ENCODE peak calls at places on chromosomes 13 and 19, in eight cellular contexts. One of them, this sample, is unnamed.
A peak's percentile ranks its signal among the peaks of the same experiment; 100 is the strongest.

GRCh38 chr19:50821248-50821612 is 2.4 kb downstream of the KLK1 start:
- DNase-seq in PC-3: no peak
- DNase-seq in IMR-90: no peak
- DNase-seq in ascending aorta: no peak
- DNase-seq in spleen: no peak
- DNase-seq in OCI-LY7: no peak
- DNase-seq in endodermal cell: no peak
- DNase-seq in cardiac muscle cell: no peak
- DNase-seq in this sample: no peak

GRCh38 chr13:108985166-108985565 is 355.8 kb downstream of the MYO16 start:
- DNase-seq in PC-3: no peak
- DNase-seq in IMR-90: no peak
- DNase-seq in ascending aorta: no peak
- DNase-seq in spleen: no peak
- DNase-seq in OCI-LY7: no peak
- DNase-seq in endodermal cell: no peak
- DNase-seq in cardiac muscle cell: no peak
- DNase-seq in this sample: no peak

GRCh38 chr19:42076375-42076944 is 494 bp downstream of the ZNF574 start:
- DNase-seq in PC-3: peak; percentile 4
- DNase-seq in IMR-90: no peak
- DNase-seq in ascending aorta: no peak
- DNase-seq in spleen: no peak
- DNase-seq in OCI-LY7: peak; percentile 65
- DNase-seq in endodermal cell: no peak
- DNase-seq in cardiac muscle cell: no peak
- DNase-seq in this sample: no peak

GRCh38 chr19:15331419-15332310 is 674 bp downstream of the BRD4 start:
- DNase-seq in PC-3: peak; percentile 43
- DNase-seq in IMR-90: no peak
- DNase-seq in ascending aorta: no peak
- DNase-seq in spleen: peak; percentile 92
- DNase-seq in OCI-LY7: peak; percentile 71
- DNase-seq in endodermal cell: peak; percentile 72
- DNase-seq in cardiac muscle cell: peak; percentile 71
- DNase-seq in this sample: peak; percentile 62

GRCh38 chr13:42101821-42102580 is 53.6 kb downstream of the DGKH start:
- DNase-seq in PC-3: no peak
- DNase-seq in IMR-90: no peak
- DNase-seq in ascending aorta: no peak
- DNase-seq in spleen: no peak
- DNase-seq in OCI-LY7: no peak
- DNase-seq in endodermal cell: no peak
- DNase-seq in cardiac muscle cell: no peak
- DNase-seq in this sample: no peak

GRCh38 chr13:44752184-44752583 is 176.1 kb upstream of the TSC22D1 start:
- DNase-seq in PC-3: no peak
- DNase-seq in IMR-90: no peak
- DNase-seq in ascending aorta: no peak
- DNase-seq in spleen: no peak
- DNase-seq in OCI-LY7: no peak
- DNase-seq in endodermal cell: no peak
- DNase-seq in cardiac muscle cell: no peak
- DNase-seq in this sample: no peak

GRCh38 chr19:368624-369020 is 24.0 kb upstream of the MIER2 start:
- DNase-seq in PC-3: no peak
- DNase-seq in IMR-90: no peak
- DNase-seq in ascending aorta: no peak
- DNase-seq in spleen: peak; percentile 31
- DNase-seq in OCI-LY7: no peak
- DNase-seq in endodermal cell: peak; percentile 28
- DNase-seq in cardiac muscle cell: no peak
- DNase-seq in this sample: no peak

GRCh38 chr19:47663911-47664771 is 49.1 kb upstream of the EHD2 start:
- DNase-seq in PC-3: peak; percentile 86
- DNase-seq in IMR-90: peak; percentile 99
- DNase-seq in ascending aorta: peak; percentile 73
- DNase-seq in spleen: no peak
- DNase-seq in OCI-LY7: no peak
- DNase-seq in endodermal cell: no peak
- DNase-seq in cardiac muscle cell: peak; percentile 12
- DNase-seq in this sample: no peak

GRCh38 chr19:2905918-2906519 is 5.3 kb downstream of the ZNF57 start:
- DNase-seq in PC-3: no peak
- DNase-seq in IMR-90: no peak
- DNase-seq in ascending aorta: no peak
- DNase-seq in spleen: no peak
- DNase-seq in OCI-LY7: no peak
- DNase-seq in endodermal cell: no peak
- DNase-seq in cardiac muscle cell: no peak
- DNase-seq in this sample: no peak

GRCh38 chr19:41296323-41296935 is 13.5 kb upstream of the CCDC97 start:
- DNase-seq in PC-3: peak; percentile 60
- DNase-seq in IMR-90: no peak
- DNase-seq in ascending aorta: no peak
- DNase-seq in spleen: no peak
- DNase-seq in OCI-LY7: no peak
- DNase-seq in endodermal cell: no peak
- DNase-seq in cardiac muscle cell: no peak
- DNase-seq in this sample: no peak

GRCh38 chr19:23263870-23264590 is 13.8 kb upstream of the ZNF724 start:
- DNase-seq in PC-3: no peak
- DNase-seq in IMR-90: no peak
- DNase-seq in ascending aorta: no peak
- DNase-seq in spleen: no peak
- DNase-seq in OCI-LY7: no peak
- DNase-seq in endodermal cell: no peak
- DNase-seq in cardiac muscle cell: no peak
- DNase-seq in this sample: no peak

GRCh38 chr13:97742084-97742483 is 211.4 kb upstream of the IPO5 start:
- DNase-seq in PC-3: no peak
- DNase-seq in IMR-90: no peak
- DNase-seq in ascending aorta: no peak
- DNase-seq in spleen: no peak
- DNase-seq in OCI-LY7: no peak
- DNase-seq in endodermal cell: no peak
- DNase-seq in cardiac muscle cell: no peak
- DNase-seq in this sample: no peak

GRCh38 chr19:996051-996838 is 4.0 kb upstream of the GRIN3B start:
- DNase-seq in PC-3: peak; percentile 19
- DNase-seq in IMR-90: peak; percentile 53
- DNase-seq in ascending aorta: no peak
- DNase-seq in spleen: peak; percentile 86
- DNase-seq in OCI-LY7: no peak
- DNase-seq in endodermal cell: peak; percentile 74
- DNase-seq in cardiac muscle cell: no peak
- DNase-seq in this sample: peak; percentile 57

GRCh38 chr13:110124201-110124600 is 182.8 kb downstream of the COL4A1 start:
- DNase-seq in PC-3: no peak
- DNase-seq in IMR-90: no peak
- DNase-seq in ascending aorta: no peak
- DNase-seq in spleen: no peak
- DNase-seq in OCI-LY7: no peak
- DNase-seq in endodermal cell: no peak
- DNase-seq in cardiac muscle cell: no peak
- DNase-seq in this sample: no peak

GRCh38 chr13:110126391-110126961 is 180.5 kb downstream of the COL4A1 start:
- DNase-seq in PC-3: peak; percentile 89
- DNase-seq in IMR-90: peak; percentile 98
- DNase-seq in ascending aorta: no peak
- DNase-seq in spleen: no peak
- DNase-seq in OCI-LY7: no peak
- DNase-seq in endodermal cell: peak; percentile 87
- DNase-seq in cardiac muscle cell: peak; percentile 70
- DNase-seq in this sample: no peak

GRCh38 chr13:110123041-110123809 is 183.7 kb downstream of the COL4A1 start:
- DNase-seq in PC-3: no peak
- DNase-seq in IMR-90: no peak
- DNase-seq in ascending aorta: no peak
- DNase-seq in spleen: no peak
- DNase-seq in OCI-LY7: no peak
- DNase-seq in endodermal cell: peak; percentile 44
- DNase-seq in cardiac muscle cell: no peak
- DNase-seq in this sample: no peak

GRCh38 chr13:110125613-110126272 is 181.2 kb downstream of the COL4A1 start:
- DNase-seq in PC-3: no peak
- DNase-seq in IMR-90: no peak
- DNase-seq in ascending aorta: no peak
- DNase-seq in spleen: no peak
- DNase-seq in OCI-LY7: no peak
- DNase-seq in endodermal cell: no peak
- DNase-seq in cardiac muscle cell: no peak
- DNase-seq in this sample: no peak

DNA sequence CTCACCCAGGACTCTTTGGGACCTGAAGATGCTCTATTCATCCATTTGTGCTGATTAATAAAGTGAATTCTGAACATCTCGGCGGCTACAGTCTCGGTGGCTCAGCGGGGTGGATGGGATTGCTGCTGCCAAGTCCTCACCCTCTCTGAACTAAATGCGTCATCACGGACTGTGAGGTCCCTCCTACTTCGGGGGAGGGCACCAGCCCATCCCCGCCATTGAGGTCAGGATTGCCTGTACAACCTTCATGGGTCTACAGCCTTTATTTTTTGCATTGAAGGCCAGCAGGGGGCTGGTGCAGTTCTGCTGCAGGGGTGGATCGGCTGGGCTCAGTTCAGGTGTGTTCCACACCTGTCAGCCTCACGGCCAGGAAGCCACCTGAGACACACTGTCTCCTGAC is 181.8 kb downstream of the COL4A1 start:
- DNase-seq in PC-3: no peak
- DNase-seq in IMR-90: no peak
- DNase-seq in ascending aorta: no peak
- DNase-seq in spleen: no peak
- DNase-seq in OCI-LY7: no peak
- DNase-seq in endodermal cell: no peak
- DNase-seq in cardiac muscle cell: no peak
- DNase-seq in this sample: no peak
- TF ChIP-seq CTCF in PC-3: no peak
- TF ChIP-seq CTCF in IMR-90: no peak
- TF ChIP-seq CTCF in ascending aorta: no peak
- TF ChIP-seq CTCF in spleen: no peak
- TF ChIP-seq CTCF in OCI-LY7: no peak
- TF ChIP-seq CTCF in endodermal cell: no peak
- TF ChIP-seq CTCF in cardiac muscle cell: no peak
- TF ChIP-seq CTCF in this sample: no peak

DNA sequence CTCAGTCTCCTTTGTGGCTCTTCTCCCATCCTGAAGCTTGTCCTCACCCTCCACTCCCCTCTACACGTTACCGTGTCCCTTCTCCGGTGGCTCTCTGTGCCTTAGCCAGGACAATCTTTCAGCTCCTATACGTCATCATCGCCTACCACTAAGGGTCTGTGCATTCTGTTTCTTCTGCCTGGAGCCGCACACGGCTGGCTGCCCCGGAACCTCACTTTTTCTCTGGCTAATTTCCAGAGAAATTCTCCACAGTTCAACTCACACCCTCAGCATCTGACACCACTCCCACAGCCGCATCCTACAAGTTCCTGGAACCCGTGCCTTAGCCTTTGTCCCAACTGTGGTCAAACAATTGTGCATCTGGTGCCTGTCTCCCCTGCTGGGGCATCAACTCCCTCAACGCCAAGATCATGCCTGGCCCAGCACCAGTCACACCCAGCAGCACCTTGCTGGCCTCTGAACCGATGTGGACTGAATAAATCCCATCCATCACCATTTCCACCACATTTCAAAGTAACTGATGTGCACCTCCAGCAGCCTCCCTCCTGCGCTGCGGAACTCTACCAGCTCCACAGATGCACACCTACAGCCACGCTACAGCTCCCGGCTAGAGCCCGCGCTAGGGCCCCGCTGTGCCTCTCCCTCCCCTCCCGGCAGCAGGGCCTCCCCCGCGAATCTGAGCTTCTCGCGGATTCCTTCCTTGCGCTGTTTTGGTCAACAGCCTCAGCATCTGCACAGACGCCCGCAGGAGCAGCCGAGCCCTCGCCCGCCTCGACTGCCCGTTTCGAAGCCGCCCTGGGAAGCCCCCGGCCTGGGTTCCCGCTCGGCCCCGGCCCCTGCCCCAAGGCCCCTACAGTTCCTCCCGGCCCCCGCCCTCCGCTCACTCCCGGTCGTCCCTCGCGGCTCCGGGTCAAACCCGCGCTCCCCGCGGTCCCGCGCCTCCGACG is 689 bp downstream of the DCUN1D2 start:
- DNase-seq in PC-3: peak; percentile 9
- DNase-seq in IMR-90: peak; percentile 41
- DNase-seq in ascending aorta: no peak
- DNase-seq in spleen: no peak
- DNase-seq in OCI-LY7: peak; percentile 43
- DNase-seq in endodermal cell: peak; percentile 76
- DNase-seq in cardiac muscle cell: peak; percentile 38
- DNase-seq in this sample: peak; percentile 42
- H3K4me1 ChIP-seq in PC-3: peaks cover 45% of the 10 kb centered on the region
- H3K4me1 ChIP-seq in IMR-90: peaks cover 12% of the 10 kb centered on the region
- H3K4me1 ChIP-seq in ascending aorta: peaks cover 41% of the 10 kb centered on the region
- H3K4me1 ChIP-seq in spleen: peaks cover 69% of the 10 kb centered on the region
- H3K4me1 ChIP-seq in OCI-LY7: peaks cover 42% of the 10 kb centered on the region
- H3K4me1 ChIP-seq in endodermal cell: no peaks in the 10 kb centered on the region
- H3K4me1 ChIP-seq in cardiac muscle cell: peaks cover 17% of the 10 kb centered on the region
- H3K4me1 ChIP-seq in this sample: peaks cover 36% of the 10 kb centered on the region

GRCh38 chr19:19738564-19738963 is 5.7 kb upstream of the ZNF14 start:
- DNase-seq in PC-3: no peak
- DNase-seq in IMR-90: no peak
- DNase-seq in ascending aorta: no peak
- DNase-seq in spleen: no peak
- DNase-seq in OCI-LY7: no peak
- DNase-seq in endodermal cell: no peak
- DNase-seq in cardiac muscle cell: no peak
- DNase-seq in this sample: no peak
- H3K9me3 ChIP-seq in PC-3: no peaks in the 10 kb centered on the region
- H3K9me3 ChIP-seq in IMR-90: peaks cover 12% of the 10 kb centered on the region
- H3K9me3 ChIP-seq in ascending aorta: no peaks in the 10 kb centered on the region
- H3K9me3 ChIP-seq in spleen: no peaks in the 10 kb centered on the region
- H3K9me3 ChIP-seq in OCI-LY7: no peaks in the 10 kb centered on the region
- H3K9me3 ChIP-seq in endodermal cell: no peaks in the 10 kb centered on the region
- H3K9me3 ChIP-seq in cardiac muscle cell: no peaks in the 10 kb centered on the region
- H3K9me3 ChIP-seq in this sample: peaks cover 2% of the 10 kb centered on the region

DNA sequence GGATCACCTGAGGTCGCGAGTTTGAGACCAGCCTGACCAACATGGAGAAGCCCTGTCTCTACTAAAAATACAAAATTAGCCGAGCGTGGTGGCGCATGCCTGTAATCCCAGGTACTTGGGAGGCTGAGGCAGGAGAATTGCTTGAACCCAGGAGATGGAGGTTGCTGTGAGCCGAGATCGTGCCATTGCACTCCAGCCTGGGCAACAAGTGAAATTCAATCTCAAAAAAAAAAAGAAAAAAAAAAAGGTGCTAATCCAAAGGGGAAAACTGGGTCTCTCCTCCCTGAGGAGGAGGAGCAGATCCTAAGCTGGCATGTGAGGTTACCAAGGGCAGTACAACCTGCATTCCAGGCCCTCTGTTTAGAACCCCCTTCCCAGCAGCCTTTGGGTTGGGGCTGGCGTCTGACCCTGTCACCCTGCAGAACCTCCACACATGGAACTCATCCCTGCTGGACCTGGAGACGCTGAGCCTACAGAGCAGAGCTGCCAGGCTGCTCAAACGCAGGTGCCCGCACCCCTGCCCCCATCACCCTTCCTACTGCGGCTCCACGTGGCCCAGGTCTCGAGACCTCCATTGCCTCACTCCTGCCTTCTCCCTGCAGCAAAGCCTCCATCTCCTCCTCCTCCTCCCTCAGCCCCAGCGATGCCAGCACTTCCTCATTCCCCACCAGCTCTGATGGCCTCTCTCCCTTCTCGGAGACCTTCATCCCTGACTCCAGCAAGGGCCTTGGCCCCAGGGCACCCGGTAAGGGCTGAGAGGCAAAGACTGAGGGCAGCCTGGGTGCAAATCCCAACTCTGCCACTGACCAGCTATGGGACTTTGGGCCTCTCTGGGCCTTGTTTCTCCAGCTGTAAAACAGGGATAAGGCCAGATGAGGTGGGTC is 6.7 kb downstream of the PROSER3 start:
- DNase-seq in PC-3: no peak
- DNase-seq in IMR-90: no peak
- DNase-seq in ascending aorta: no peak
- DNase-seq in spleen: no peak
- DNase-seq in OCI-LY7: no peak
- DNase-seq in endodermal cell: no peak
- DNase-seq in cardiac muscle cell: no peak
- DNase-seq in this sample: no peak
- TF ChIP-seq CTCF in PC-3: no peak
- TF ChIP-seq CTCF in IMR-90: no peak
- TF ChIP-seq CTCF in ascending aorta: no peak
- TF ChIP-seq CTCF in spleen: no peak
- TF ChIP-seq CTCF in OCI-LY7: no peak
- TF ChIP-seq CTCF in endodermal cell: no peak
- TF ChIP-seq CTCF in cardiac muscle cell: no peak
- TF ChIP-seq CTCF in this sample: no peak